ENCODE peak calls at places on chromosomes 11 and 22, in seven cellular contexts. N is iPS DF 6.9; B is psoas muscle; I is neuronal stem cell; G is AG10803; T is stimulated activated CD4-positive, alpha-beta T cell treated with anti-CD3 and anti-CD28 coated beads, TNF-alpha, amount 100 ng/mL, for 4 hours; E is head of caudate nucleus. Q is an unnamed sample.

GRCh38 chr11:121755191-121755590 is 302.4 kb upstream of the SORL1-AS1 start:
- DNase-seq in G (no peak), B (no peak), N (no peak), I (no peak), T (no peak), E (no peak), Q (no peak)

GRCh38 chr11:88188251-88189030 is 13.2 kb upstream of the RAB38 start:
- DNase-seq in G (no peak), N (no peak), E (no peak), B (no peak), T (no peak), I (no peak), Q (no peak)

GRCh38 chr11:113694390-113694789 is 11.7 kb downstream of the TMPRSS5 start:
- DNase-seq in N (no peak), G (no peak), B (no peak), E (no peak), T (no peak), I (no peak), Q (no peak)

GRCh38 chr11:1751521-1751921 is 1.1 kb upstream of the IFITM10 start:
- DNase-seq in G (no peak), T (no peak), N (no peak), I (no peak), B (no peak), E (no peak), Q (no peak)

GRCh38 chr11:30586251-30587144 is at the start of gene MPPED2:
- DNase-seq in I (peak), E (peak), B (peak), G (no peak), T (no peak), N (no peak), Q (no peak)

GRCh38 chr11:8019671-8020597 is 32.8 kb downstream of the EIF3F start:
- DNase-seq in N (no peak), E (peak), T (peak), I (no peak), G (peak), B (peak), Q (no peak)

GRCh38 chr11:3077846-3078440 is 20.7 kb upstream of the CARS1 start:
- DNase-seq in G (no peak), E (no peak), B (no peak), I (no peak), N (no peak), T (no peak), Q (no peak)

GRCh38 chr11:102323542-102324261 is 6.4 kb downstream of the BIRC3 start:
- DNase-seq in G (peak), I (no peak), B (no peak), E (no peak), N (no peak), T (no peak), Q (no peak)

GRCh38 chr22:35733742-35734516 is 16.3 kb downstream of the APOL5 start:
- DNase-seq in E (no peak), T (no peak), I (no peak), B (no peak), N (no peak), G (peak), Q (no peak)

GRCh38 chr22:33869946-33870345 is 50.3 kb downstream of the LARGE1 start:
- DNase-seq in I (no peak), N (no peak), B (no peak), E (no peak), G (no peak), T (no peak), Q (no peak)

GRCh38 chr11:40445391-40445790 is 1014.1 kb downstream of the LRRC4C start:
- DNase-seq in B (no peak), G (peak), T (no peak), N (no peak), E (no peak), I (no peak), Q (no peak)

GRCh38 chr11:71301046-71301857 is 48.9 kb upstream of the SHANK2 start:
- DNase-seq in E (no peak), T (no peak), G (no peak), I (no peak), N (no peak), B (no peak), Q (no peak)

GRCh38 chr22:43007519-43008102 is 7.3 kb downstream of the PACSIN2 start:
- DNase-seq in E (no peak), T (no peak), B (no peak), N (no peak), G (peak), I (no peak), Q (no peak)

GRCh38 chr22:48624401-48624800 is 1203.3 kb downstream of the BRD1 start:
- DNase-seq in N (no peak), I (no peak), E (no peak), T (no peak), G (no peak), B (no peak), Q (no peak)

GRCh38 chr11:36456136-36456535 is 53.9 kb downstream of the TRAF6 start:
- DNase-seq in I (no peak), E (no peak), T (no peak), N (no peak), B (no peak), G (peak), Q (no peak)

GRCh38 chr22:38963872-38964271 is 6.5 kb downstream of the APOBEC3A start:
- DNase-seq in G (no peak), N (no peak), I (no peak), B (no peak), T (no peak), E (no peak), Q (no peak)

GRCh38 chr11:27703453-27703852 is 3.2 kb upstream of the BDNF start:
- DNase-seq in I (no peak), G (peak), E (no peak), N (no peak), T (no peak), B (no peak), Q (no peak)

GRCh38 chr11:131694526-131695424 is 324.4 kb downstream of the NTM start:
- DNase-seq in T (no peak), E (peak), I (peak), G (peak), B (peak), N (peak), Q (peak)

GRCh38 chr11:2358754-2359444 is 18.2 kb upstream of the CD81 start:
- DNase-seq in E (no peak), T (no peak), G (no peak), B (no peak), N (no peak), I (no peak), Q (no peak)

GRCh38 chr11:68380786-68381622 is 68.6 kb downstream of the LRP5 start:
- DNase-seq in B (no peak), N (no peak), I (no peak), G (peak), E (no peak), T (no peak), Q (no peak)

GRCh38 chr11:86940122-86940777 is 14.9 kb downstream of the FZD4 start:
- DNase-seq in E (no peak), T (no peak), I (no peak), B (peak), G (peak), N (no peak), Q (no peak)

GRCh38 chr11:9838961-9839360 is 175.1 kb downstream of the SWAP70 start:
- DNase-seq in I (no peak), B (no peak), N (no peak), E (no peak), G (no peak), T (no peak), Q (no peak)

Q was measured in activated CD4-positive, CD25-positive, alpha-beta regulatory T cell treated with anti-CD3 and anti-CD28 coated beads, Interleukin-2, amount 50 U/mL, for 16 hours.